ENCODE peak calls at places on chromosomes 3 and 15, in ten cellular contexts. V, Q, O, C, M, Z, N, R, H and D are unnamed samples.

GRCh38 chr15:67914537-67915373 is 74.9 kb upstream of the RNU6-1 start:
- DNase-seq in V (peak; percentile 92), Q (peak; percentile 70), O (peak; percentile 61), C (peak; percentile 47), M (peak; percentile 49), Z (peak; percentile 80), N (peak; percentile 87), R (peak; percentile 73), H (no peak), D (peak; percentile 24)

GRCh38 chr3:126960604-126960995 is 22.3 kb upstream of the PLXNA1 start:
- DNase-seq in V (no peak), Q (no peak), O (no peak), C (peak; percentile 55), M (no peak), Z (no peak), N (no peak), R (no peak), H (peak; percentile 84), D (no peak)

GRCh38 chr15:34804776-34805175 is 9.4 kb upstream of the ACTC1 start:
- DNase-seq in V (no peak), Q (no peak), O (no peak), C (no peak), M (no peak), Z (no peak), N (no peak), R (no peak), H (no peak), D (no peak)

GRCh38 chr15:92882697-92883642 is 17.2 kb upstream of the CHD2 start:
- DNase-seq in V (no peak), Q (no peak), O (no peak), C (no peak), M (no peak), Z (peak; percentile 21), N (no peak), R (no peak), H (peak; percentile 88), D (peak; percentile 62)

GRCh38 chr15:42275780-42276395 is 2.7 kb upstream of the TMEM87A start:
- DNase-seq in V (no peak), Q (no peak), O (peak; percentile 5), C (no peak), M (no peak), Z (peak; percentile 3), N (no peak), R (peak; percentile 14), H (no peak), D (no peak)

GRCh38 chr3:123258359-123258758 is 56.6 kb downstream of the SEC22A start:
- DNase-seq in V (no peak), Q (no peak), O (no peak), C (no peak), M (no peak), Z (no peak), N (no peak), R (no peak), H (no peak), D (no peak)

GRCh38 chr15:77027111-77027696 is 32.3 kb downstream of the PSTPIP1 start:
- DNase-seq in V (no peak), Q (no peak), O (no peak), C (no peak), M (no peak), Z (no peak), N (peak; percentile 5), R (no peak), H (peak; percentile 64), D (no peak)

GRCh38 chr15:73087121-73087520 is 34.9 kb downstream of the NEO1 start:
- DNase-seq in V (no peak), Q (no peak), O (no peak), C (no peak), M (no peak), Z (peak; percentile 22), N (no peak), R (no peak), H (no peak), D (no peak)

DNA sequence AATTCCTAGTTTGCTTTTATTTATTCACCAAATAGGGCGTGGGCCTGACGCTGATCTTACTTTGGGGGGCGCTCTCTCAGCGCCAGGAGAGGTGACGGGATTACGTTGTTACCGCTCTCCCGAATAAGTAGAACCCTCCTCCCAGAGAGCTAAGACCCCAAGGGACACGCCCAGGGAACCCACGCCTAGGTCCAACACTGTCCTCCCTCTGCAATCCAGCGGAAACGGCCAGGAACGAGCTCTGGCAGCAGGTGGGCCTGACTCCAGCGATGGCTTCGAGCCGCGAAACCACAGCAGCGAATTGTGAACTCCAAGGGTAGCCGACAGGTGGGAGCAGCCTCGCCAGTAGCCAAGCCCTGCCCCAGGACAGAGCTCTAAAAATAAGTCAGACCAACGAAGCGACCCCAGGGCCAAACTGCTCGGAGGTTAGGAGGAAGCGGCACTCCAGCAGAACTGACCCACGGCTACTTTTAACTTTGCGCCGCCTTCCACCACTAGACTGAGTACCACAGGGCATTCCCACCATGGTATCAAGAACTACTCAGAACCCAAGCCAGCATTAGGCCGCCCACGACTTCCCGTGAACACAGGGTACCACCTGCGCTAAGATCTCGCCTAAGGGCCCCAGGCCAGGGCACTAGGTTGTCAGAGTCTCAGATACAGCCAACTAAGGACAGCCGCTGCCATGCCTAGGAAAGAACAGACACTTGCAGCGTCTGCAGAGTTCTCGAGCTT is 1.6 kb upstream of the SIN3A start:
- DNase-seq in V (peak; percentile 92), Q (peak; percentile 42), O (peak; percentile 91), C (peak; percentile 47), M (peak; percentile 55), Z (peak; percentile 21), N (peak; percentile 58), R (peak; percentile 73), H (peak; percentile 91), D (peak; percentile 59)
- TF ChIP-seq CTCF in V (no peak), Q (no peak), O (peak; percentile 51), C (no peak), M (no peak), Z (peak; percentile 11), N (no peak), R (peak; percentile 31), H (no peak), D (no peak)

DNA sequence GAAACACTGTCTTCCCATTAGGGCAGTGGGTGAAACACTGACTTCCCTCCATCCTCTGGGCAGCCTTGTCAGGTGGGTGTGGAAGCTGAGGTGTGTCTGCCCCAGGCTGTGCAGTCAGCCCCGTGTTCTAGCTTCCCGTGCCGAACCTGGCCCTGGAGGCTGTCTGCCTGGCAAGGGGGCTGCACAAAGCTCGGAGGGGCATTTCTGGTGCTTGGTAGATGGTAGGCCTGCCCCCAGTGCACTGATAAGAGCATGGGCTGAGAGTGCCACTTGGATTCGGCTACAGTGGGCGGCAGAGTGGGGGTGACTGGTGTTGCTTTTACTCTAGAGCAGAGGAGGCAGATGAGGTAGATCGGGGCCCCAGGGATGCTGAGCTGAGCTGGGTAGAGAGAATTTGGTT is 21.3 kb downstream of the IGF1R start:
- DNase-seq in V (no peak), Q (no peak), O (no peak), C (no peak), M (no peak), Z (no peak), N (no peak), R (no peak), H (no peak), D (no peak)
- H3K4me3 ChIP-seq in V (no peak overlapping the region), Q (no peak overlapping the region), O (no peak overlapping the region), C (no peak overlapping the region), M (no peak overlapping the region), Z (no peak overlapping the region), N (no peak overlapping the region), R (no peak overlapping the region), H (no peak overlapping the region), D (no peak overlapping the region)

GRCh38 chr3:52770581-52771333 is at the start of gene NEK4:
- DNase-seq in V (peak; percentile 95), Q (peak; percentile 89), O (peak; percentile 96), C (peak; percentile 95), M (peak; percentile 92), Z (peak; percentile 93), N (peak; percentile 87), R (peak; percentile 91), H (peak; percentile 98), D (peak; percentile 91)
- TF ChIP-seq CTCF in V (peak; percentile 4), Q (no peak), O (no peak), C (no peak), M (no peak), Z (no peak), N (peak; percentile 13), R (no peak), H (no peak), D (no peak)

GRCh38 chr3:16908878-16909277 is 24.1 kb downstream of the PLCL2 start:
- DNase-seq in V (no peak), Q (no peak), O (no peak), C (no peak), M (no peak), Z (no peak), N (no peak), R (no peak), H (no peak), D (no peak)

GRCh38 chr3:16908408-16908807 is 23.7 kb downstream of the PLCL2 start:
- DNase-seq in V (no peak), Q (no peak), O (no peak), C (no peak), M (no peak), Z (no peak), N (no peak), R (no peak), H (no peak), D (no peak)

GRCh38 chr3:16906679-16907078 is 21.9 kb downstream of the PLCL2 start:
- DNase-seq in V (no peak), Q (peak; percentile 38), O (no peak), C (no peak), M (no peak), Z (peak; percentile 21), N (no peak), R (peak; percentile 30), H (no peak), D (no peak)

GRCh38 chr3:16907245-16907644 is 22.5 kb downstream of the PLCL2 start:
- DNase-seq in V (no peak), Q (no peak), O (no peak), C (no peak), M (no peak), Z (peak; percentile 16), N (no peak), R (peak; percentile 12), H (no peak), D (no peak)

DNA sequence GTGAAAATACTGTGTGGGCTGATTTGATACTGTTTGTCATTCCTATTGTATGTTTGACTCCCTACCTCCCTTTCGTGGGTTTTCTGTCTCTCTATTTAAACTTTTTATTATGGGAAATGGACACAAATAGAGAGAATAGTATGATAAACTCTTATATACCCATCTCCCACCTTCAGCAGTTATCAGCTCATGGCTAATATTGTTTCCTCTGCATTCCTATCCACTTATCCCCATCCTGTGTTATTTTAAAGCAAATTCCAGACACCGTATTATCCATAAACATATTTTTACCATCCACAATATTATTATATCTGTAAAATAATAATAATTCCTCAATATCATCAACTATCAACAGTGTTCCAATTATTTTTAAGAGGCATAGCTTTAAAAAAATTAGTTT is 23.3 kb downstream of the PLCL2 start:
- DNase-seq in V (no peak), Q (no peak), O (no peak), C (no peak), M (no peak), Z (no peak), N (no peak), R (no peak), H (no peak), D (no peak)
- H3K4me3 ChIP-seq in V (no peak overlapping the region), Q (no peak overlapping the region), O (no peak overlapping the region), C (no peak overlapping the region), M (no peak overlapping the region), Z (no peak overlapping the region), N (no peak overlapping the region), R (no peak overlapping the region), H (no peak overlapping the region), D (no peak overlapping the region)